ENCODE peak calls at places on chromosomes 3 and 15, in eight cellular contexts. P is fibroblast of mammary gland, Z is fibroblast of pulmonary artery, D is AG04450, N is right atrium auricular region, W is mammary epithelial cell, A is foreskin fibroblast, E is lung. U is an unnamed sample.

GRCh38 chr3:16502347-16502908 is 11.1 kb downstream of the RFTN1 start:
- DNase-seq in P (no peak), Z (no peak), D (no peak), N (no peak), W (no peak), A (no peak), E (no peak), U (no peak)

GRCh38 chr3:114685053-114685630 is 391.3 kb downstream of the TIGIT start:
- DNase-seq in P (no peak), Z (no peak), D (no peak), N (no peak), W (no peak), A (peak; percentile 26), E (no peak), U (no peak)

GRCh38 chr3:45560270-45561020 is 34.1 kb upstream of the LIMD1 start:
- DNase-seq in P (peak; percentile 58), Z (peak; percentile 83), D (no peak), N (peak; percentile 89), W (no peak), A (peak; percentile 63), E (no peak), U (no peak)

GRCh38 chr3:126540342-126540849 is 16.4 kb downstream of the CHST13 start:
- DNase-seq in P (peak; percentile 96), Z (peak; percentile 84), D (peak; percentile 81), N (peak; percentile 48), W (peak; percentile 82), A (peak; percentile 87), E (peak; percentile 59), U (peak; percentile 84)

GRCh38 chr15:90597477-90598052 is 67.8 kb downstream of the CRTC3 start:
- DNase-seq in P (no peak), Z (no peak), D (no peak), N (no peak), W (no peak), A (no peak), E (no peak), U (no peak)

GRCh38 chr15:63332367-63333078 is 49.1 kb downstream of the CA12 start:
- DNase-seq in P (peak; percentile 97), Z (peak; percentile 92), D (peak; percentile 78), N (no peak), W (peak; percentile 94), A (peak; percentile 96), E (no peak), U (peak; percentile 69)

GRCh38 chr3:120048355-120048754 is 45.9 kb downstream of the GSK3B start:
- DNase-seq in P (no peak), Z (peak; percentile 19), D (no peak), N (no peak), W (no peak), A (no peak), E (no peak), U (no peak)

GRCh38 chr3:156631323-156631722 is 43.1 kb upstream of the TIPARP start:
- DNase-seq in P (no peak), Z (no peak), D (no peak), N (no peak), W (peak; percentile 64), A (peak; percentile 38), E (no peak), U (no peak)

DNA sequence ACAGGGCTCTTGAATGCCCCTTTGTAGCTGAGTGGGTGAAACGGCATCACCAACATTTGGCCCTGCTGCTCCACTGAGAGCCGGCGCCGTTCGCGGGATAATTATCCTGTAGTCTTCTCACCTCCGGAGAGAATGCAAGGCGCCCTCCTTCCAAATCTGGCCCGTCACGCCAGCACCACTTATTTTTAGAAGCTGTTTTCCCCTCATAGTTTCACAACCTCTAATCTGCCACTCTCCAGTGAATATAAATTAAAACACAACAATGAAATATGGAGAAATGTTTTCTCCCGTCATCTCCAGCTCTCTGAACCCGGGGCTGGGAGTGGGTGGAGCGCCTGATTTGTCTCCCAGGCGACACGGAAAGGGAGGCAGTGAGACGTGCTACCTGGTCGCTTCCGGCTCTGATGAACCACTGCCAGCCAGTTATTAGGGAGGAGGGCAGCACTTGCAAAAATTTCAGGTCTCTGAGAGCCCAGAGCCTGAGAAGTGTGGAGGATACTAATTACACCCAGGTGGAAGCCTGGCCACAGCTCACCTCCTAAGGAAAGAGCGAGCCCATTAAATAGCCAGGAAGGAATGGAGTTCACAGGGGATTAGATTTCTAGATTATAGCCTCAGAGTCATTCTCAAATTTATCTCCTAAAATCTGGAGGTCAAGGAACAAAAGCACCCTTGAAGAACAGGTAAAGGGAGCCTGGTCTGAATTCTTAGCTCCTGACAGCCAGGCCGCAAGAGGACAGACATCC is 58.8 kb downstream of the LIPC start:
- DNase-seq in P (no peak), Z (no peak), D (no peak), N (no peak), W (no peak), A (no peak), E (no peak), U (no peak)
- H3K4me3 ChIP-seq in P (no peak overlapping the region), Z (no peak overlapping the region), D (no peak overlapping the region), N (no peak overlapping the region), W (no peak overlapping the region), A (no peak overlapping the region), E (no peak overlapping the region), U (no peak overlapping the region)

GRCh38 chr15:89442671-89443307 is 53.6 kb downstream of the RHCG start:
- DNase-seq in P (peak; percentile 32), Z (peak; percentile 31), D (no peak), N (no peak), W (no peak), A (peak; percentile 62), E (no peak), U (no peak)
- TF ChIP-seq CTCF in P (peak; percentile 71), Z (peak; percentile 64), D (peak; percentile 61), N (peak; percentile 61), W (peak; percentile 82), A (peak; percentile 66), E (no peak), U (peak; percentile 75)

GRCh38 chr3:52771334-52771681 is 568 bp upstream of the NEK4 start:
- DNase-seq in P (no peak), Z (no peak), D (no peak), N (no peak), W (no peak), A (no peak), E (no peak), U (no peak)
- H3K4me3 ChIP-seq in P (peak overlapping the region; percentile 82), Z (peak overlapping the region; percentile 82), D (peak overlapping the region; percentile 90), N (peak overlapping the region; percentile 86), W (peak overlapping the region; percentile 79), A (peak overlapping the region; percentile 91), E (no peak overlapping the region), U (peak overlapping the region; percentile 67)

GRCh38 chr3:58988041-58988440 is 61.8 kb downstream of the CFAP20DC start:
- DNase-seq in P (no peak), Z (no peak), D (no peak), N (no peak), W (no peak), A (no peak), E (no peak), U (no peak)

GRCh38 chr3:58991623-58992022 is 58.2 kb downstream of the CFAP20DC start:
- DNase-seq in P (no peak), Z (no peak), D (no peak), N (no peak), W (no peak), A (no peak), E (no peak), U (no peak)

GRCh38 chr3:58989173-58989572 is 60.7 kb downstream of the CFAP20DC start:
- DNase-seq in P (peak; percentile 61), Z (peak; percentile 27), D (peak; percentile 34), N (no peak), W (peak; percentile 56), A (peak; percentile 60), E (no peak), U (no peak)

GRCh38 chr3:58986654-58987053 is 63.2 kb downstream of the CFAP20DC start:
- DNase-seq in P (no peak), Z (no peak), D (no peak), N (no peak), W (no peak), A (no peak), E (no peak), U (no peak)
- TF ChIP-seq CTCF in P (no peak), Z (no peak), D (no peak), N (no peak), W (no peak), A (no peak), E (no peak), U (no peak)